ENCODE peak calls at places on chromosomes 2 and 18, in eight cellular contexts. Y, G, U, O, B, J, S and V are unnamed samples.

GRCh38 chr2:181051861-181052522 is 71.6 kb downstream of the UBE2E3 start:
- DNase-seq in Y (no peak), G (no peak), U (no peak), O (no peak), B (no peak), J (no peak), S (no peak), V (no peak)

GRCh38 chr2:42685303-42685702 is 78.6 kb downstream of the OXER1 start:
- DNase-seq in Y (no peak), G (no peak), U (no peak), O (no peak), B (no peak), J (no peak), S (no peak), V (no peak)

GRCh38 chr2:230895536-230896345 is 29.3 kb downstream of the GPR55 start:
- DNase-seq in Y (no peak), G (peak), U (peak), O (no peak), B (peak), J (no peak), S (no peak), V (no peak)

GRCh38 chr2:44934521-44934961 is 7.0 kb upstream of the SIX3 start:
- DNase-seq in Y (no peak), G (no peak), U (peak), O (no peak), B (no peak), J (no peak), S (no peak), V (no peak)

GRCh38 chr2:232027530-232027929 is 66.0 kb downstream of the DIS3L2 start:
- DNase-seq in Y (no peak), G (no peak), U (no peak), O (no peak), B (no peak), J (no peak), S (no peak), V (no peak)

GRCh38 chr2:146135245-146135644 is 1615.3 kb upstream of the ZEB2 start:
- DNase-seq in Y (no peak), G (no peak), U (no peak), O (no peak), B (peak), J (no peak), S (no peak), V (no peak)

GRCh38 chr2:105734762-105735538 is 9.8 kb upstream of the NCK2 start:
- DNase-seq in Y (no peak), G (no peak), U (no peak), O (no peak), B (no peak), J (no peak), S (no peak), V (no peak)

GRCh38 chr2:56580242-56580641 is 396.5 kb downstream of the CCDC85A start:
- DNase-seq in Y (no peak), G (no peak), U (no peak), O (no peak), B (peak), J (no peak), S (no peak), V (no peak)

GRCh38 chr2:239275037-239275685 is 125.7 kb downstream of the HDAC4 start:
- DNase-seq in Y (no peak), G (peak), U (no peak), O (peak), B (peak), J (peak), S (peak), V (no peak)

GRCh38 chr2:230905448-230906430 is 19.3 kb downstream of the GPR55 start:
- DNase-seq in Y (no peak), G (peak), U (no peak), O (peak), B (no peak), J (peak), S (no peak), V (no peak)

GRCh38 chr2:57460875-57461274 is 585.7 kb upstream of the VRK2 start:
- DNase-seq in Y (no peak), G (no peak), U (no peak), O (no peak), B (no peak), J (no peak), S (no peak), V (no peak)

GRCh38 chr18:9029131-9029530 is 73.4 kb upstream of the NDUFV2 start:
- DNase-seq in Y (no peak), G (no peak), U (no peak), O (no peak), B (no peak), J (no peak), S (no peak), V (no peak)

GRCh38 chr2:14288016-14288415 is 344.5 kb upstream of the LRATD1 start:
- DNase-seq in Y (no peak), G (no peak), U (no peak), O (no peak), B (no peak), J (no peak), S (no peak), V (no peak)

GRCh38 chr2:142757111-142757510 is 120.4 kb upstream of the KYNU start:
- DNase-seq in Y (no peak), G (no peak), U (no peak), O (no peak), B (no peak), J (no peak), S (no peak), V (no peak)

GRCh38 chr2:39919511-39920317 is 140.7 kb upstream of the THUMPD2 start:
- DNase-seq in Y (no peak), G (no peak), U (no peak), O (no peak), B (no peak), J (no peak), S (no peak), V (no peak)

GRCh38 chr2:162197095-162197825 is 45.2 kb upstream of the GCG start:
- DNase-seq in Y (no peak), G (no peak), U (no peak), O (no peak), B (no peak), J (no peak), S (no peak), V (no peak)